ENCODE peak calls at places on chromosomes 12 and 14, in ten cellular contexts. Y is ovary, X is SK-N-SH, J is HepG2, M is sigmoid colon, Q is transverse colon, A is A549, U is K562, R is tibial nerve, N is H1. F is an unnamed sample.

GRCh38 chr14:50333010-50333409 is 20.9 kb downstream of the DMAC2L start:
- DNase-seq in Y (no peak), X (no peak), J (no peak), M (peak; percentile 75), Q (no peak), A (no peak), U (no peak), R (no peak), N (no peak), F (no peak)

GRCh38 chr12:11795910-11796459 is 146.5 kb downstream of the ETV6 start:
- DNase-seq in Y (no peak), X (no peak), J (peak; percentile 70), M (no peak), Q (no peak), A (peak; percentile 49), U (no peak), R (no peak), N (no peak), F (no peak)

GRCh38 chr12:50110127-50110761 is 1.8 kb upstream of the COX14 start:
- DNase-seq in Y (no peak), X (no peak), J (peak; percentile 86), M (peak; percentile 68), Q (peak; percentile 78), A (peak; percentile 49), U (peak; percentile 87), R (no peak), N (no peak), F (no peak)

GRCh38 chr14:98018626-98019025 is 1221.4 kb downstream of the VRK1 start:
- DNase-seq in Y (no peak), X (no peak), J (no peak), M (no peak), Q (no peak), A (no peak), U (no peak), R (no peak), N (no peak), F (no peak)

GRCh38 chr12:132253698-132254480 is 75.5 kb downstream of the GALNT9 start:
- DNase-seq in Y (no peak), X (no peak), J (no peak), M (no peak), Q (no peak), A (no peak), U (no peak), R (no peak), N (no peak), F (no peak)

GRCh38 chr14:100654814-100655795 is 67.9 kb upstream of the BEGAIN start:
- DNase-seq in Y (peak; percentile 63), X (peak; percentile 84), J (no peak), M (no peak), Q (peak; percentile 56), A (peak; percentile 30), U (peak; percentile 76), R (no peak), N (no peak), F (no peak)

GRCh38 chr14:61064866-61065265 is 83.8 kb downstream of the SLC38A6 start:
- DNase-seq in Y (no peak), X (no peak), J (no peak), M (no peak), Q (no peak), A (no peak), U (no peak), R (no peak), N (no peak), F (no peak)

GRCh38 chr14:62462996-62463395 is 582.3 kb downstream of the KCNH5 start:
- DNase-seq in Y (no peak), X (no peak), J (no peak), M (no peak), Q (no peak), A (no peak), U (no peak), R (no peak), N (no peak), F (no peak)

GRCh38 chr12:77893918-77894317 is 63.2 kb downstream of the NAV3 start:
- DNase-seq in Y (no peak), X (no peak), J (peak; percentile 17), M (no peak), Q (peak; percentile 68), A (peak; percentile 86), U (no peak), R (no peak), N (no peak), F (no peak)

GRCh38 chr12:117347588-117347987 is 13.8 kb downstream of the NOS1 start:
- DNase-seq in Y (no peak), X (no peak), J (no peak), M (no peak), Q (no peak), A (no peak), U (no peak), R (no peak), N (no peak), F (no peak)

GRCh38 chr12:131912526-131913274 is 16.4 kb upstream of the PUS1 start:
- DNase-seq in Y (peak; percentile 82), X (peak; percentile 98), J (peak; percentile 24), M (peak; percentile 96), Q (peak; percentile 42), A (peak; percentile 82), U (peak; percentile 51), R (peak; percentile 61), N (no peak), F (peak; percentile 47)

GRCh38 chr14:105473033-105473676 is 1.5 kb upstream of the CRIP2 start:
- DNase-seq in Y (no peak), X (peak; percentile 81), J (no peak), M (no peak), Q (no peak), A (no peak), U (no peak), R (no peak), N (no peak), F (no peak)

GRCh38 chr12:114414866-114415524 is 9.1 kb upstream of the TBX5 start:
- DNase-seq in Y (no peak), X (no peak), J (no peak), M (no peak), Q (no peak), A (no peak), U (no peak), R (no peak), N (no peak), F (no peak)

GRCh38 chr12:114412825-114413749 is 7.1 kb upstream of the TBX5 start:
- DNase-seq in Y (no peak), X (no peak), J (no peak), M (no peak), Q (no peak), A (no peak), U (no peak), R (no peak), N (no peak), F (no peak)

GRCh38 chr12:114416028-114416427 is 10.1 kb upstream of the TBX5 start:
- DNase-seq in Y (no peak), X (no peak), J (no peak), M (no peak), Q (no peak), A (no peak), U (no peak), R (no peak), N (no peak), F (no peak)

GRCh38 chr12:114414031-114414865 is 8.3 kb upstream of the TBX5 start:
- DNase-seq in Y (no peak), X (no peak), J (no peak), M (no peak), Q (no peak), A (no peak), U (no peak), R (no peak), N (no peak), F (no peak)

DNA sequence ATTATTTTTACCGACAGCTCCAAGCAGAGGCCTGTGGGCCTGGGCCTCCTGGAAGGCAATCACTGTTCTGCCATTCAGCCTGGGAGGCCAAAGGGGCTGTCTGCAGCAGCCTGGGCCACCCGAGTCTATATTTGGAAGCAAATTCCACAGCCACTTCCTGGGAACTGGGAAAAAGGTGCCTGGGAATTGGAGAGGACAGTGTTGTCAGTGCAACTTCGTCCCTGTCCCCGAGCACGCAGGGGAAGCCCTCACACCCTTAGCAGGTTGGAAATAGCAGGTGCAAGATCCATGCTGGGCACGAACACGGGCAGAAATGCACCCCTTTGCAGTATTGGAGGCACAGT is 9.6 kb upstream of the TBX5 start:
- DNase-seq in Y (no peak), X (no peak), J (no peak), M (no peak), Q (no peak), A (no peak), U (no peak), R (no peak), N (no peak), F (no peak)
- TF ChIP-seq EP300 in Y (no peak), X (no peak), J (no peak), M (no peak), Q (no peak), A (no peak), U (no peak), R (no peak), N (no peak), F (no peak)

GRCh38 chr14:51386983-51387730 is 147.1 kb downstream of the TMX1 start:
- DNase-seq in Y (no peak), X (no peak), J (no peak), M (no peak), Q (no peak), A (peak; percentile 9), U (no peak), R (no peak), N (no peak), F (no peak)

GRCh38 chr14:51382506-51382905 is 142.5 kb downstream of the TMX1 start:
- DNase-seq in Y (no peak), X (no peak), J (no peak), M (no peak), Q (no peak), A (no peak), U (no peak), R (no peak), N (no peak), F (no peak)

GRCh38 chr14:51386411-51386810 is 146.4 kb downstream of the TMX1 start:
- DNase-seq in Y (no peak), X (no peak), J (no peak), M (no peak), Q (no peak), A (no peak), U (no peak), R (no peak), N (no peak), F (no peak)
- H3K27ac ChIP-seq in Y (no peak overlapping the region), X (no peak overlapping the region), J (no peak overlapping the region), M (no peak overlapping the region), Q (no peak overlapping the region), A (no peak overlapping the region), U (no peak overlapping the region), R (no peak overlapping the region), N (no peak overlapping the region), F (no peak overlapping the region)

DNA sequence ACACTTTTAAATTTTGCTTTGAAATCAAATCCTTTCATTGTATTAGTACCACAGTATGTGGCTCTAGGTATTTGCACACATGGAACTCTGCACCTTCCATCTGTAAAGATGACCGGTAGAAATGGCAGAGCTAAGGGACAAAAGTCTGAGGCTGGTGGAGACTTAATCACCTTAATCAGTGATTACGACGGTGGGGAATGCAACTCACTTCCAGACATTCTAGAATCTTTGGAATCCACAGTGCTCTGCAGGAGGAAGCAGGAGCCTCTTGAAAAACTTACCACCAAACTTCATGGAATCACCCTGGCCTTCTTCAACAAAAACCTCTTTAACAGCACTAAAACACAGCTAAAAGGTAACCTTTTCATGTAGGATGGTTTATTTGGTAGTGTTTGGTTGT is 3.9 kb upstream of the DACT1 start:
- DNase-seq in Y (no peak), X (no peak), J (no peak), M (no peak), Q (no peak), A (no peak), U (no peak), R (no peak), N (no peak), F (no peak)
- H3K4me3 ChIP-seq in Y (no peak overlapping the region), X (no peak overlapping the region), J (no peak overlapping the region), M (no peak overlapping the region), Q (no peak overlapping the region), A (no peak overlapping the region), U (no peak overlapping the region), R (no peak overlapping the region), N (no peak overlapping the region), F (no peak overlapping the region)

GRCh38 chr12:68773582-68773981 is 27.6 kb downstream of the SLC35E3 start:
- DNase-seq in Y (no peak), X (no peak), J (no peak), M (no peak), Q (no peak), A (no peak), U (no peak), R (no peak), N (no peak), F (no peak)
- TF ChIP-seq EP300 in Y (no peak), X (no peak), J (no peak), M (no peak), Q (no peak), A (no peak), U (no peak), R (no peak), N (no peak), F (no peak)